ENCODE peak calls at places on chromosomes 12 and 14, in nine cellular contexts. I is AG20443, H is cardiac muscle cell, U is lower leg skin, S is anterior cingulate cortex, R is midbrain, O is T-helper 2 cell, G is GM23248, M is amygdala. W is an unnamed sample.

GRCh38 chr12:93622485-93622884 is 50.0 kb downstream of the SOCS2 start:
- DNase-seq in I (peak), H (peak), U (no peak), S (no peak), R (no peak), O (no peak), G (peak), M (no peak), W (no peak)

GRCh38 chr14:105117710-105118385 is 50.7 kb downstream of the JAG2 start:
- DNase-seq in I (no peak), H (no peak), U (peak), S (no peak), R (no peak), O (no peak), G (no peak), M (no peak), W (no peak)

GRCh38 chr14:22483863-22484593 is 105.0 kb downstream of the DAD1 start:
- DNase-seq in I (no peak), H (peak), U (no peak), S (no peak), R (no peak), O (no peak), G (peak), M (no peak), W (no peak)

GRCh38 chr14:103872492-103873113 is 25.2 kb upstream of the PPP1R13B start:
- DNase-seq in I (no peak), H (no peak), U (no peak), S (no peak), R (no peak), O (peak), G (no peak), M (no peak), W (no peak)

GRCh38 chr12:67647251-67647546 is 1.3 kb upstream of the DYRK2 start:
- DNase-seq in I (no peak), H (no peak), U (no peak), S (no peak), R (no peak), O (no peak), G (no peak), M (no peak), W (no peak)

GRCh38 chr12:107402041-107403022 is 283.3 kb upstream of the PWP1 start:
- DNase-seq in I (peak), H (peak), U (no peak), S (peak), R (peak), O (peak), G (peak), M (peak), W (no peak)

GRCh38 chr14:65238456-65238855 is 136.1 kb upstream of the MAX start:
- DNase-seq in I (no peak), H (peak), U (peak), S (no peak), R (no peak), O (no peak), G (peak), M (no peak), W (no peak)

GRCh38 chr12:19712041-19712440 is 272.7 kb downstream of the AEBP2 start:
- DNase-seq in I (peak), H (peak), U (no peak), S (no peak), R (no peak), O (no peak), G (peak), M (no peak), W (no peak)

GRCh38 chr14:61269321-61270083 is 11.6 kb downstream of the TMEM30B start:
- DNase-seq in I (peak), H (peak), U (peak), S (peak), R (peak), O (peak), G (peak), M (peak), W (peak)

GRCh38 chr12:11822071-11822818 is 172.8 kb downstream of the ETV6 start:
- DNase-seq in I (peak), H (peak), U (peak), S (no peak), R (no peak), O (no peak), G (peak), M (no peak), W (no peak)

GRCh38 chr12:82687020-82687951 is 580 bp downstream of the TMTC2 start:
- DNase-seq in I (no peak), H (peak), U (peak), S (no peak), R (peak), O (peak), G (peak), M (peak), W (no peak)

GRCh38 chr14:65496178-65496993 is 83.9 kb downstream of the FUT8 start:
- DNase-seq in I (peak), H (peak), U (no peak), S (no peak), R (no peak), O (no peak), G (peak), M (no peak), W (no peak)

GRCh38 chr12:75913502-75914110 is 118.0 kb downstream of the PHLDA1 start:
- DNase-seq in I (no peak), H (peak), U (no peak), S (no peak), R (no peak), O (no peak), G (no peak), M (no peak), W (no peak)

GRCh38 chr12:108911915-108912314 is 32.0 kb downstream of the DAO start:
- DNase-seq in I (no peak), H (no peak), U (no peak), S (no peak), R (no peak), O (no peak), G (no peak), M (no peak), W (no peak)

GRCh38 chr12:94140556-94140955 is 7.8 kb upstream of the PLXNC1 start:
- DNase-seq in I (no peak), H (peak), U (no peak), S (no peak), R (no peak), O (peak), G (peak), M (no peak), W (peak)

GRCh38 chr12:52147367-52147972 is 44.3 kb downstream of the KRT80 start:
- DNase-seq in I (peak), H (peak), U (peak), S (no peak), R (no peak), O (no peak), G (peak), M (no peak), W (no peak)

GRCh38 chr12:55827806-55828205 is 1.6 kb downstream of the DNAJC14 start:
- DNase-seq in I (no peak), H (no peak), U (no peak), S (no peak), R (no peak), O (no peak), G (no peak), M (no peak), W (no peak)

GRCh38 chr12:93743229-93743998 is 66.2 kb downstream of the CRADD start:
- DNase-seq in I (no peak), H (no peak), U (no peak), S (no peak), R (no peak), O (no peak), G (no peak), M (no peak), W (no peak)

GRCh38 chr12:56995201-56995929 is 11.0 kb downstream of the ZBTB39 start:
- DNase-seq in I (no peak), H (no peak), U (peak), S (no peak), R (no peak), O (no peak), G (no peak), M (no peak), W (no peak)

GRCh38 chr14:54259821-54260220 is 137.0 kb upstream of the CDKN3 start:
- DNase-seq in I (no peak), H (no peak), U (no peak), S (no peak), R (no peak), O (no peak), G (no peak), M (no peak), W (no peak)

GRCh38 chr12:11762723-11763326 is 113.4 kb downstream of the ETV6 start:
- DNase-seq in I (peak), H (no peak), U (no peak), S (no peak), R (no peak), O (no peak), G (peak), M (no peak), W (no peak)

GRCh38 chr12:65277994-65278575 is 398 bp upstream of the MSRB3 start:
- DNase-seq in I (peak), H (no peak), U (peak), S (no peak), R (no peak), O (no peak), G (no peak), M (peak), W (no peak)

GRCh38 chr12:117606024-117606423 is 244.6 kb upstream of the NOS1 start:
- DNase-seq in I (no peak), H (no peak), U (no peak), S (no peak), R (no peak), O (no peak), G (no peak), M (no peak), W (no peak)

GRCh38 chr14:20503905-20504304 is 1.4 kb upstream of the RNASE10 start:
- DNase-seq in I (no peak), H (no peak), U (no peak), S (no peak), R (peak), O (no peak), G (no peak), M (no peak), W (no peak)

GRCh38 chr12:12439636-12440035 is 82.8 kb downstream of the BORCS5 start:
- DNase-seq in I (peak), H (peak), U (no peak), S (no peak), R (no peak), O (peak), G (peak), M (no peak), W (no peak)

GRCh38 chr12:127546721-127547505 is 720.1 kb upstream of the TMEM132C start:
- DNase-seq in I (no peak), H (no peak), U (no peak), S (no peak), R (no peak), O (no peak), G (no peak), M (no peak), W (no peak)

GRCh38 chr12:109309441-109310246 is 560 bp upstream of the FOXN4 start:
- DNase-seq in I (peak), H (no peak), U (peak), S (no peak), R (no peak), O (no peak), G (peak), M (no peak), W (no peak)

GRCh38 chr14:34053666-34054065 is 102.8 kb upstream of the EGLN3 start:
- DNase-seq in I (no peak), H (peak), U (no peak), S (no peak), R (no peak), O (no peak), G (peak), M (peak), W (no peak)